ENCODE peak calls at places on chromosomes 11 and 22, in four cellular contexts. C is nephron progenitor cell, Z is A549, S is chondrocyte. R is an unnamed sample.

GRCh38 chr11:43923327-43924111 is 18.9 kb upstream of the C11orf96 start:
- DNase-seq in C (peak; percentile 40), Z (no peak), S (no peak), R (no peak)

GRCh38 chr22:29346659-29347058 is 31.2 kb upstream of the RASL10A start:
- DNase-seq in C (no peak), Z (no peak), S (no peak), R (no peak)

GRCh38 chr11:70525006-70525405 is 126.7 kb downstream of the CTTN start:
- DNase-seq in C (no peak), Z (no peak), S (peak; percentile 72), R (no peak)

GRCh38 chr11:6667733-6668374 is 12.2 kb upstream of the DCHS1 start:
- DNase-seq in C (no peak), Z (no peak), S (no peak), R (no peak)

GRCh38 chr11:18013790-18014507 is 1.1 kb upstream of the SERGEF start:
- DNase-seq in C (peak; percentile 5), Z (no peak), S (no peak), R (no peak)

GRCh38 chr11:86101941-86102407 is 33.1 kb upstream of the PICALM start:
- DNase-seq in C (no peak), Z (no peak), S (no peak), R (no peak)

GRCh38 chr22:42080287-42080686 is 787 bp downstream of the SMDT1 start:
- DNase-seq in C (no peak), Z (no peak), S (no peak), R (no peak)

GRCh38 chr22:49962012-49962750 is 1.6 kb downstream of the PIM3 start:
- DNase-seq in C (peak; percentile 81), Z (peak; percentile 46), S (peak; percentile 68), R (peak; percentile 86)

GRCh38 chr11:113864410-113864809 is 11.0 kb downstream of the USP28 start:
- DNase-seq in C (no peak), Z (no peak), S (no peak), R (no peak)

GRCh38 chr22:45101828-45102227 is 61.9 kb upstream of the NUP50 start:
- DNase-seq in C (peak; percentile 45), Z (peak; percentile 34), S (peak; percentile 58), R (peak; percentile 80)

GRCh38 chr11:45455536-45455935 is 169.4 kb upstream of the SYT13 start:
- DNase-seq in C (no peak), Z (no peak), S (no peak), R (no peak)

GRCh38 chr11:74142624-74143023 is 28.2 kb downstream of the C2CD3 start:
- DNase-seq in C (no peak), Z (no peak), S (no peak), R (no peak)

GRCh38 chr11:68099474-68100405 is 21.4 kb downstream of the CHKA start:
- DNase-seq in C (no peak), Z (no peak), S (no peak), R (peak; percentile 48)

GRCh38 chr11:16896716-16897115 is 117.5 kb downstream of the PLEKHA7 start:
- DNase-seq in C (no peak), Z (no peak), S (no peak), R (no peak)

GRCh38 chr11:36365937-36366336 is 69.8 kb downstream of the PRR5L start:
- DNase-seq in C (no peak), Z (no peak), S (no peak), R (no peak)

GRCh38 chr22:22935546-22936157 is 48.0 kb downstream of the IGLL5 start:
- DNase-seq in C (no peak), Z (no peak), S (peak; percentile 39), R (peak; percentile 96)

GRCh38 chr11:96707273-96707672 is 317.5 kb downstream of the JRKL start:
- DNase-seq in C (no peak), Z (no peak), S (no peak), R (no peak)

GRCh38 chr22:31244044-31244942 is 32.2 kb downstream of the LIMK2 start:
- DNase-seq in C (peak; percentile 65), Z (peak; percentile 51), S (peak; percentile 96), R (no peak)

GRCh38 chr11:30585067-30585891 is 874 bp downstream of the MPPED2 start:
- DNase-seq in C (peak; percentile 57), Z (peak; percentile 3), S (peak; percentile 59), R (peak; percentile 49)

GRCh38 chr11:108887436-108888238 is 222.8 kb downstream of the DDX10 start:
- DNase-seq in C (no peak), Z (no peak), S (no peak), R (no peak)

GRCh38 chr22:34430386-34430785 is 510.1 kb upstream of the LARGE1 start:
- DNase-seq in C (no peak), Z (no peak), S (no peak), R (no peak)

GRCh38 chr11:65013692-65014145 is 241 bp upstream of the ARL2 start:
- DNase-seq in C (peak; percentile 94), Z (no peak), S (no peak), R (peak; percentile 95)

GRCh38 chr22:46057206-46057605 is 80.2 kb upstream of the WNT7B start:
- DNase-seq in C (no peak), Z (no peak), S (no peak), R (no peak)

GRCh38 chr11:120514541-120515121 is 3.1 kb downstream of the GRIK4 start:
- DNase-seq in C (no peak), Z (no peak), S (peak; percentile 86), R (peak; percentile 24)

GRCh38 chr11:110973401-110973980 is 261.3 kb upstream of the ARHGAP20 start:
- DNase-seq in C (no peak), Z (no peak), S (no peak), R (no peak)

GRCh38 chr11:126502159-126502558 is 146.7 kb downstream of the ST3GAL4 start:
- DNase-seq in C (no peak), Z (no peak), S (no peak), R (no peak)

GRCh38 chr11:4025248-4025956 is 69.2 kb upstream of the RRM1 start:
- DNase-seq in C (no peak), Z (no peak), S (no peak), R (no peak)

GRCh38 chr22:47209547-47210023 is 447.1 kb downstream of the TBC1D22A start:
- DNase-seq in C (no peak), Z (no peak), S (no peak), R (no peak)

GRCh38 chr11:128530119-128531091 is 57.0 kb downstream of the ETS1 start:
- DNase-seq in C (no peak), Z (no peak), S (no peak), R (no peak)

GRCh38 chr11:67441082-67441683 is 2.1 kb downstream of the CORO1B start:
- DNase-seq in C (no peak), Z (no peak), S (no peak), R (no peak)

GRCh38 chr11:57641426-57641825 is 8.3 kb downstream of the YPEL4 start:
- DNase-seq in C (no peak), Z (peak; percentile 78), S (no peak), R (peak; percentile 71)

GRCh38 chr11:131145806-131146205 is 224.6 kb upstream of the NTM start:
- DNase-seq in C (no peak), Z (no peak), S (no peak), R (no peak)

GRCh38 chr11:90601261-90601660 is 378.4 kb upstream of the CHORDC1 start:
- DNase-seq in C (no peak), Z (no peak), S (no peak), R (no peak)

GRCh38 chr11:82969811-82970210 is 68.3 kb downstream of the DDIAS start:
- DNase-seq in C (no peak), Z (no peak), S (no peak), R (peak; percentile 69)

GRCh38 chr22:30582788-30583575 is 8.5 kb upstream of the GAL3ST1 start:
- DNase-seq in C (no peak), Z (no peak), S (no peak), R (no peak)

GRCh38 chr11:121596195-121597145 is 143.7 kb upstream of the SORL1-AS1 start:
- DNase-seq in C (no peak), Z (no peak), S (no peak), R (no peak)

GRCh38 chr22:40203568-40203967 is 25.8 kb downstream of the TNRC6B start:
- DNase-seq in C (no peak), Z (no peak), S (no peak), R (peak; percentile 52)

DNA sequence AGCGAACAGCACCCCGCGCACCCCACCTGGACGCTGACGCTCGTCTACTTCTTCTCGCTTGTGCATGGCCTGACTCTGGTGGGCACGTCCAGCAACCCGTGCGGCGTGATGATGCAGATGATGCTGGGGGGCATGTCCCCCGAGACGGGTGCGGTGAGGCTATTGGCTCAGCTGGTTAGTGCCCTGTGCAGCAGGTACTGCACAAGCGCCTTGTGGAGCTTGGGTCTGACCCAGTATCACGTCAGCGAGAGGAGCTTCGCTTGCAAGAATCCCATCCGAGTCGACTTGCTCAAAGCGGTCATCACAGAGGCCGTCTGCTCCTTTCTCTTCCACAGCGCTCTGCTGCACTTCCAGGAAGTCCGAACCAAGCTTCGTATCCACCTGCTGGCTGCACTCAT is 440 bp downstream of the AQP11 start:
- DNase-seq in C (no peak), Z (peak; percentile 28), S (no peak), R (no peak)
- TF ChIP-seq CTCF in C (no peak), Z (no peak), S (no peak), R (no peak)

DNA sequence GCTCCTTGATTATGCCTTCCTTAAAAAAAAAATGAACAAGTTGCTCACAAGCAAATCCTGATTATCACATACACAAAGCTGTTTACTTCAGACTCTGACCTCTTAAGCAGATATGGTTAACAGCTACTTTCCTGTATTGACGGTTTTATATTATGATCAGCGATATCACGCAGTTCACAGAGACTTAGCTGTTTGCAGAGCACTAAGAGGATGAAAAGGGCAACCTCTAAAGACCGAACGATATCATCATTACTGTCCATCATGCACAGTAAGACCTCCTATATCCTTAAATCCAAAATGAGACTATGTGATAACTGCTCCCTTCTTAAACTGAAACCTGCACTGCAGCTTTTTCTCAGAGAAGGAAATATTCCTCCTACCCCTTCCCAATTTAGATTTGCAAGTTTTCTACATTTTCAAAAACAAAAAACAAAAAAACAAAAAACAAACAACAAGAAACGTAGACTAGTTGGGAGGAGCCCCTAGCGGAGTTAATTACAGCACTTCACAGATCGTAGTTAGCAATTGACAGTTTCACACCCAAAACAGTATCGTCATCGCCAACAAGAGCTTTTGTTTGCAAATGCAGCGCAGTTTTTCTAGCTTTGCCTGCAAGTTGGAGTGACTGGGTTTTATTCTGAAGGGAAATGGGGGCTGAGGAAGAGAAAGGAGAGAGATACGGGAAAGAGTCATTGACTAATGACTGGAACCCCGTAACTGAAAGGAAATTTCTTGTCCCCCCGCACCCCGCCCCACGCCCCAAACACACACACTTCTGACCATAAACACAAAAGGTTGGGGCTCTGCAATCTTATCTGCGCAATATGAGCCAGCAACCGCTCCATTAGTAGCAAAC is 1.2 kb downstream of the DDX6 start:
- DNase-seq in C (no peak), Z (no peak), S (no peak), R (peak; percentile 55)
- TF ChIP-seq CTCF in C (no peak), Z (no peak), S (no peak), R (no peak)

GRCh38 chr11:93017821-93018690 is 48.6 kb downstream of the MTNR1B start:
- DNase-seq in C (no peak), Z (no peak), S (no peak), R (no peak)
- TF ChIP-seq CTCF in C (no peak), Z (no peak), S (peak; percentile 16), R (no peak)

GRCh38 chr22:20257474-20258299 is 10.4 kb downstream of the RTN4R start:
- DNase-seq in C (no peak), Z (no peak), S (no peak), R (no peak)

GRCh38 chr22:20256562-20257473 is 11.3 kb downstream of the RTN4R start:
- DNase-seq in C (no peak), Z (no peak), S (no peak), R (no peak)

GRCh38 chr22:20260071-20260722 is 7.9 kb downstream of the RTN4R start:
- DNase-seq in C (no peak), Z (no peak), S (no peak), R (no peak)

GRCh38 chr22:20259336-20259705 is 8.8 kb downstream of the RTN4R start:
- DNase-seq in C (no peak), Z (no peak), S (no peak), R (no peak)

GRCh38 chr22:20258584-20259335 is 9.4 kb downstream of the RTN4R start:
- DNase-seq in C (no peak), Z (no peak), S (no peak), R (peak; percentile 71)
- TF ChIP-seq CTCF in C (peak; percentile 14), Z (no peak), S (peak; percentile 43), R (peak; percentile 45)

R was measured in GM13976.